ENCODE peak calls at places on chromosome 20, in five cellular contexts. P is Peyer's patch, Q is cardiac fibroblast, G is endothelial cell of umbilical vein, D is A549. U is an unnamed sample.
A peak's percentile ranks its signal among the peaks of the same experiment; 100 is the strongest.

GRCh38 chr20:21102691-21103311 is 3.4 kb downstream of the LINC00237 start:
- DNase-seq in P (peak; percentile 65), Q (peak; percentile 12), G (no peak), D (no peak), U (no peak)

GRCh38 chr20:7207186-7207585 is 439.7 kb downstream of the BMP2 start:
- DNase-seq in P (no peak), Q (peak; percentile 8), G (peak; percentile 3), D (no peak), U (peak; percentile 1)

GRCh38 chr20:571754-572331 is 28.3 kb upstream of the CSNK2A1 start:
- DNase-seq in P (peak; percentile 79), Q (peak; percentile 62), G (no peak), D (no peak), U (no peak)

GRCh38 chr20:19699132-19699971 is 58.7 kb upstream of the RIN2 start:
- DNase-seq in P (no peak), Q (peak; percentile 83), G (peak; percentile 75), D (peak; percentile 38), U (peak; percentile 65)

GRCh38 chr20:44973053-44973452 is 6.7 kb downstream of the STK4 start:
- DNase-seq in P (no peak), Q (no peak), G (no peak), D (no peak), U (peak; percentile 34)

GRCh38 chr20:24984963-24985640 is 7.4 kb downstream of the APMAP start:
- DNase-seq in P (no peak), Q (no peak), G (no peak), D (no peak), U (no peak)

GRCh38 chr20:17873410-17874270 is 95.0 kb downstream of the SNX5 start:
- DNase-seq in P (peak; percentile 91), Q (peak; percentile 98), G (peak; percentile 83), D (peak; percentile 68), U (peak; percentile 91)

GRCh38 chr20:19823216-19823615 is 65.2 kb downstream of the RIN2 start:
- DNase-seq in P (no peak), Q (no peak), G (no peak), D (no peak), U (no peak)

GRCh38 chr20:45291526-45291925 is 15.1 kb upstream of the RBPJL start:
- DNase-seq in P (no peak), Q (no peak), G (no peak), D (no peak), U (no peak)

GRCh38 chr20:665276-665675 is 10.3 kb downstream of the SCRT2 start:
- DNase-seq in P (no peak), Q (no peak), G (no peak), D (no peak), U (no peak)

GRCh38 chr20:23152308-23152892 is 66.3 kb upstream of the CD93 start:
- DNase-seq in P (peak; percentile 64), Q (peak; percentile 86), G (peak; percentile 88), D (peak; percentile 36), U (no peak)

GRCh38 chr20:13898012-13898612 is 92.3 kb downstream of the SEL1L2 start:
- DNase-seq in P (no peak), Q (no peak), G (no peak), D (no peak), U (peak; percentile 20)

GRCh38 chr20:56440346-56441007 is 27.9 kb upstream of the RTF2 start:
- DNase-seq in P (no peak), Q (no peak), G (no peak), D (no peak), U (no peak)

GRCh38 chr20:57680934-57681914 is 28.6 kb downstream of the PMEPA1 start:
- DNase-seq in P (no peak), Q (no peak), G (no peak), D (no peak), U (no peak)

GRCh38 chr20:45097485-45098095 is 3.3 kb downstream of the KCNS1 start:
- DNase-seq in P (peak; percentile 59), Q (peak; percentile 52), G (peak; percentile 60), D (peak; percentile 32), U (no peak)

GRCh38 chr20:47502271-47502730 is 614 bp downstream of the NCOA3 start:
- DNase-seq in P (no peak), Q (peak; percentile 22), G (no peak), D (no peak), U (peak; percentile 16)

GRCh38 chr20:8223096-8223870 is 91.2 kb downstream of the PLCB1 start:
- DNase-seq in P (no peak), Q (peak; percentile 87), G (peak; percentile 71), D (peak; percentile 47), U (peak; percentile 58)

GRCh38 chr20:17663486-17663885 is 18.6 kb downstream of the RRBP1 start:
- DNase-seq in P (no peak), Q (no peak), G (no peak), D (no peak), U (no peak)

GRCh38 chr20:58458342-58459057 is 56.7 kb downstream of the APCDD1L start:
- DNase-seq in P (no peak), Q (no peak), G (peak; percentile 66), D (no peak), U (no peak)

GRCh38 chr20:57627972-57628650 is 7.9 kb upstream of the ZBP1 start:
- DNase-seq in P (no peak), Q (peak; percentile 86), G (peak; percentile 86), D (no peak), U (no peak)

GRCh38 chr20:56439784-56440291 is 27.8 kb downstream of the CASS4 start:
- DNase-seq in P (no peak), Q (peak; percentile 99), G (peak; percentile 23), D (no peak), U (no peak)

GRCh38 chr20:1876975-1877603 is 18.1 kb upstream of the SIRPA start:
- DNase-seq in P (peak; percentile 58), Q (no peak), G (peak; percentile 34), D (peak; percentile 73), U (no peak)

GRCh38 chr20:4272225-4272624 is 256.9 kb upstream of the RNF24 start:
- DNase-seq in P (no peak), Q (no peak), G (no peak), D (no peak), U (peak; percentile 10)

GRCh38 chr20:50399003-50399916 is 110.9 kb upstream of the PTPN1 start:
- DNase-seq in P (no peak), Q (peak; percentile 31), G (no peak), D (peak; percentile 31), U (no peak)

GRCh38 chr20:60253471-60253870 is 295.2 kb downstream of the CDH26 start:
- DNase-seq in P (no peak), Q (no peak), G (no peak), D (no peak), U (no peak)
- TF ChIP-seq CTCF in P (no peak), Q (no peak), G (no peak), D (no peak), U (no peak)

GRCh38 chr20:16280219-16280618 is 293.0 kb downstream of the KIF16B start:
- DNase-seq in P (no peak), Q (no peak), G (no peak), D (no peak), U (no peak)

GRCh38 chr20:16284385-16285100 is 288.7 kb downstream of the KIF16B start:
- DNase-seq in P (no peak), Q (no peak), G (no peak), D (no peak), U (no peak)

GRCh38 chr20:16283307-16283706 is 289.9 kb downstream of the KIF16B start:
- DNase-seq in P (no peak), Q (no peak), G (no peak), D (no peak), U (no peak)

GRCh38 chr20:16283978-16284377 is 289.3 kb downstream of the KIF16B start:
- DNase-seq in P (no peak), Q (no peak), G (no peak), D (no peak), U (no peak)

DNA sequence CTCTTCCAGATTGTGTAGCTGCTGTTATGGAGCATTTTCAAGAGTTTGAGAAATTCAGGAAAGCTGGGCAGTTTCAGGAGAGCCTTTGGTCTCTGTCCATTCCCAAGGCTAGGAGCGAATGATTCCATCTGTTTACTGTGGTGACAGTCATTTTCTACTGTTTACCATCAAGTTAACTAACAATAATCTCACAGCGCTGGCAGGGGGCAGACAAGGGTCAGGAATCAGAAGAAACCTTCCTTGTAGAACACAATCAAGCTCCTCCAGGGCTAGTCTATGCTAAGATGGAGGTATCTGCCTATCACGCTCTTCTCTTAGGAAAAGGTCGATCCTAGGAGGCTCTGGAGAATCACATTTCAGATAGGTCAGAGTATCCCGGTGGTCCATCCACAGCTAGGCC is 293.9 kb downstream of the KIF16B start:
- DNase-seq in P (no peak), Q (no peak), G (no peak), D (peak; percentile 31), U (no peak)
- TF ChIP-seq CTCF in P (no peak), Q (no peak), G (no peak), D (no peak), U (no peak)

GRCh38 chr20:32153156-32153665 is 43.7 kb downstream of the TM9SF4 start:
- DNase-seq in P (no peak), Q (no peak), G (no peak), D (no peak), U (no peak)

GRCh38 chr20:32152421-32153155 is 43.1 kb downstream of the TM9SF4 start:
- DNase-seq in P (no peak), Q (peak; percentile 38), G (peak; percentile 52), D (no peak), U (no peak)

GRCh38 chr20:32153771-32154170 is 44.3 kb downstream of the TM9SF4 start:
- DNase-seq in P (no peak), Q (no peak), G (no peak), D (no peak), U (no peak)

GRCh38 chr20:32157611-32158010 is 48.1 kb downstream of the TM9SF4 start:
- DNase-seq in P (no peak), Q (no peak), G (no peak), D (no peak), U (no peak)

GRCh38 chr20:32155017-32155965 is 45.8 kb downstream of the TM9SF4 start:
- DNase-seq in P (peak; percentile 64), Q (peak; percentile 93), G (peak; percentile 87), D (peak; percentile 41), U (peak; percentile 95)
- TF ChIP-seq CTCF in P (no peak), Q (no peak), G (peak; percentile 47), D (no peak), U (no peak)

GRCh38 chr20:33731693-33732165 is at the start of gene ZNF341:
- DNase-seq in P (peak; percentile 93), Q (peak; percentile 93), G (peak; percentile 74), D (peak; percentile 91), U (peak; percentile 79)

GRCh38 chr20:33730946-33731692 is 677 bp upstream of the ZNF341 start:
- DNase-seq in P (no peak), Q (no peak), G (no peak), D (no peak), U (no peak)

GRCh38 chr20:33729101-33729500 is 2.7 kb upstream of the ZNF341 start:
- DNase-seq in P (no peak), Q (no peak), G (no peak), D (no peak), U (no peak)

GRCh38 chr20:33733654-33734576 is 2.1 kb downstream of the ZNF341 start:
- DNase-seq in P (peak; percentile 62), Q (peak; percentile 84), G (peak; percentile 53), D (peak; percentile 94), U (peak; percentile 68)

GRCh38 chr20:33732166-33732970 is 572 bp downstream of the ZNF341 start:
- DNase-seq in P (peak; percentile 96), Q (no peak), G (peak; percentile 76), D (peak; percentile 89), U (peak; percentile 65)
- TF ChIP-seq CTCF in P (no peak), Q (no peak), G (no peak), D (no peak), U (no peak)

GRCh38 chr20:10864076-10864672 is 190.4 kb upstream of the JAG1 start:
- DNase-seq in P (peak; percentile 86), Q (peak; percentile 72), G (no peak), D (peak; percentile 31), U (peak; percentile 45)

GRCh38 chr20:10863337-10864060 is 189.7 kb upstream of the JAG1 start:
- DNase-seq in P (no peak), Q (peak; percentile 90), G (peak; percentile 87), D (peak; percentile 57), U (peak; percentile 67)

GRCh38 chr20:10868299-10868698 is 194.5 kb upstream of the JAG1 start:
- DNase-seq in P (no peak), Q (no peak), G (no peak), D (no peak), U (no peak)
- TF ChIP-seq CTCF in P (no peak), Q (no peak), G (no peak), D (no peak), U (no peak)